ENCODE peak calls at places on chromosome 15, in four cellular contexts. X, J, Q and H are unnamed samples. For H3K9me1, the result is how much of the 10 kb centered on the place peaks cover.

GRCh38 chr15:48520376-48521155 is 124.9 kb downstream of the FBN1 start:
- DNase-seq in X (peak), J (no peak), Q (no peak), H (no peak)

GRCh38 chr15:97683816-97684215 is 276.7 kb upstream of the ARRDC4 start:
- DNase-seq in X (no peak), J (no peak), Q (no peak), H (no peak)

GRCh38 chr15:27459836-27460235 is 488.9 kb downstream of the GABRG3 start:
- DNase-seq in X (no peak), J (no peak), Q (no peak), H (no peak)

GRCh38 chr15:75640483-75641175 is 605 bp upstream of the IMP3 start:
- DNase-seq in X (peak), J (no peak), Q (no peak), H (peak)

GRCh38 chr15:57457726-57458125 is 81.4 kb downstream of the CGNL1 start:
- DNase-seq in X (no peak), J (no peak), Q (no peak), H (no peak)

GRCh38 chr15:40828447-40829036 is at the start of gene PPP1R14D:
- DNase-seq in X (no peak), J (no peak), Q (no peak), H (no peak)

GRCh38 chr15:70956196-70956595 is 63.6 kb downstream of the LRRC49 start:
- DNase-seq in X (no peak), J (no peak), Q (no peak), H (peak)

GRCh38 chr15:97425596-97425995 is 534.9 kb upstream of the ARRDC4 start:
- DNase-seq in X (no peak), J (no peak), Q (no peak), H (no peak)

GRCh38 chr15:30859091-30859874 is 44.4 kb upstream of the FAN1 start:
- DNase-seq in X (peak), J (peak), Q (no peak), H (peak)

GRCh38 chr15:31262901-31263671 is 63.5 kb upstream of the KLF13 start:
- DNase-seq in X (no peak), J (no peak), Q (peak), H (peak)

GRCh38 chr15:65818927-65819562 is 27.0 kb upstream of the DENND4A start:
- DNase-seq in X (peak), J (peak), Q (no peak), H (peak)

GRCh38 chr15:70348581-70349344 is 251.0 kb upstream of the TLE3 start:
- DNase-seq in X (no peak), J (no peak), Q (peak), H (no peak)

GRCh38 chr15:69321041-69321554 is 22.4 kb downstream of the PAQR5 start:
- DNase-seq in X (no peak), J (no peak), Q (no peak), H (peak)

GRCh38 chr15:62153228-62153627 is 11.9 kb downstream of the C2CD4B start:
- DNase-seq in X (no peak), J (no peak), Q (no peak), H (no peak)

GRCh38 chr15:99051308-99051707 is 43.7 kb upstream of the PGPEP1L start:
- DNase-seq in X (no peak), J (no peak), Q (no peak), H (no peak)

DNA sequence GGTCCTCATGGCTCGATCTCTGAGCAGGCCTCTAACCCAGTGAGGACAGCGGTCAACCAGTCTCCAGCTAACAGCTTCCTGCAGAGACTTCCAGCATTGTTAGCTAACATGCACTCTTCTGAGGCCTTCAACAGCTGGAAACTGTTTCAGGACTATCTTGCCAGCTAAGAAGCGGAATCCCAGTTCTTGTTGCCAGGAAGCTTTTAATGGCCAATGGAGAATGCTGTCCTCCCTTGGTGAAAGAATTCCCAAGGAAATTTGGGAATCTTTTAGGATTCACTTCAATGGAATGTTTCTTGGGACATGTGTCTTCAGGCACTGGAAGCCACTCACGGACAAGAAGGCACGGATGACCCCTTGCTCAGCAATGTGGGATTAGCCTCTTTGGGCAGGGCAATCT is 91.7 kb downstream of the CEMIP start:
- DNase-seq in X (no peak), J (no peak), Q (no peak), H (no peak)
- H3K9me1 ChIP-seq in X (under half), J (under half), Q (under half), H (under half)

GRCh38 chr15:59392299-59392698 is 19.6 kb upstream of the MYO1E start:
- DNase-seq in X (no peak), J (no peak), Q (no peak), H (no peak)
- H3K9me1 ChIP-seq in X (under half), J (under half), Q (under half), H (under half)

GRCh38 chr15:101679861-101680260 is 27.7 kb upstream of the TM2D3 start:
- DNase-seq in X (no peak), J (no peak), Q (no peak), H (no peak)

GRCh38 chr15:101684384-101684783 is 32.2 kb upstream of the TM2D3 start:
- DNase-seq in X (no peak), J (no peak), Q (peak), H (peak)

GRCh38 chr15:101689901-101690300 is 34.4 kb downstream of the TARS3 start:
- DNase-seq in X (no peak), J (no peak), Q (no peak), H (peak)

GRCh38 chr15:101684877-101685276 is 32.7 kb upstream of the TM2D3 start:
- DNase-seq in X (no peak), J (no peak), Q (no peak), H (no peak)
- H3K9me1 ChIP-seq in X (under half), J (under half), Q (under half), H (under half)

GRCh38 chr15:84887928-84888327 is 3.5 kb downstream of the SLC28A1 start:
- DNase-seq in X (no peak), J (no peak), Q (no peak), H (no peak)

GRCh38 chr15:84888639-84889038 is 4.2 kb downstream of the SLC28A1 start:
- DNase-seq in X (no peak), J (peak), Q (no peak), H (no peak)

GRCh38 chr15:84883916-84884781 is at the start of gene SLC28A1:
- DNase-seq in X (no peak), J (no peak), Q (no peak), H (no peak)

GRCh38 chr15:84886984-84887299 is 2.5 kb downstream of the SLC28A1 start:
- DNase-seq in X (no peak), J (no peak), Q (no peak), H (no peak)

DNA sequence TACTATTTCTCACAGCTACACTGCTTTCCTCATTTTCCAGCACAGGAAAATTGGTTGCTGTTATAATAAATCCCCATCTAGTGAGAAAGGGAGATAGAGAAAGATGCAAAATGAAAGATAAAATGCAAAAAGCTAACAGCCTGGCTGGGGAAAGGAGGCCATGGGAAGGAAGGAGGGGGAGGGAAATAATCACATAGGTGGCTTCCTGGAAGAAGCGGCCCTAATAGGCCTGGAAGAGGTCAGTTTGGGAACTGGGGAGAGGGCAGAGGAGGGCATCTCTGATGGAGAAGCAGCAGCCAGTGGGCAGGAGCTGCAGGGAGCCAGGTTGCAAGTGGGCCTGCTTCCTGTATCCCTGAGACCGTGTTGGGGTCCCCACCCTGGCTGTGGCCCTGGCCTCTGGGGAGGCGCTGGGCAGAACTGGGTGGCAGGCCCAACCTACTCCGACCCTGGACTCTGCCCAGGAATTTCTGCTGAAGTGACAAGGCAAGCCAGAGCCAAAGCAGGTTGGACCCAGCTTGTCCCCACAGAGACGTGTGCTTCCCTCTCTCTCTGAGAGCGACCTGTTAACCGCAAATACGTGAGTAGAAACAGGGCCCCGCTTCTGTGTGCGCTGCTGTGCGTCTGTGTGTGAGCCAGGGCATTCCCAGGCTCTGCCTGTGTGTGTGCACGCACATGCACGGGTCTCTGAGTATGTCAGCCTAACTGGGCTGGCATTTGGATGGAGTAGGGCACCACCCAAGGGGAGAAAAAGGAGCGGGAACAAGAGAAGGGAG is 1.9 kb downstream of the SLC28A1 start:
- DNase-seq in X (no peak), J (no peak), Q (no peak), H (no peak)
- H3K9me1 ChIP-seq in X (under half), J (under half), Q (under half), H (under half)

DNA sequence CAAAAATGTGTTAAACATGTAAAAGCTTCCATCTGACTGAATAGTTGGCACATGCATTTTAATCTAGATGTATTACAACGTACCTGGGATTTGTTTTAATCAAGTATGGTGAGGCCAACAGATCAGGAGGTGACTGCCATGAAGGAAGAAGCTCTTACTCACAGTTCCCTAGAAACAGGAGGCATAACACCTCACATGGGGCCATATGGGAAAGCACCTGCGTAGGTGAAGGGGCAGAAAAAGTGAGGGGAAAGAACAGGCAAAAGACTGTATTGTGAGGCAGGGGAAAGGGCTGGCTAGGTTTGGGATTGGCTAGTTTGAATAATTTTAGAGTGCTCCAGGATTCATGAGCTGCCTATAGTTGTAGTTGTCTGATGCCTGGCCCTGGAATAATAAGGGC is 9.6 kb downstream of the SQOR start:
- DNase-seq in X (no peak), J (no peak), Q (no peak), H (no peak)
- H3K9me1 ChIP-seq in X (under half), J (under half), Q (under half), H (under half)

GRCh38 chr15:63981596-63982320 is 64.5 kb downstream of the DAPK2 start:
- DNase-seq in X (no peak), J (no peak), Q (peak), H (no peak)
- H3K9me1 ChIP-seq in X (under half), J (under half), Q (under half), H (under half)

DNA sequence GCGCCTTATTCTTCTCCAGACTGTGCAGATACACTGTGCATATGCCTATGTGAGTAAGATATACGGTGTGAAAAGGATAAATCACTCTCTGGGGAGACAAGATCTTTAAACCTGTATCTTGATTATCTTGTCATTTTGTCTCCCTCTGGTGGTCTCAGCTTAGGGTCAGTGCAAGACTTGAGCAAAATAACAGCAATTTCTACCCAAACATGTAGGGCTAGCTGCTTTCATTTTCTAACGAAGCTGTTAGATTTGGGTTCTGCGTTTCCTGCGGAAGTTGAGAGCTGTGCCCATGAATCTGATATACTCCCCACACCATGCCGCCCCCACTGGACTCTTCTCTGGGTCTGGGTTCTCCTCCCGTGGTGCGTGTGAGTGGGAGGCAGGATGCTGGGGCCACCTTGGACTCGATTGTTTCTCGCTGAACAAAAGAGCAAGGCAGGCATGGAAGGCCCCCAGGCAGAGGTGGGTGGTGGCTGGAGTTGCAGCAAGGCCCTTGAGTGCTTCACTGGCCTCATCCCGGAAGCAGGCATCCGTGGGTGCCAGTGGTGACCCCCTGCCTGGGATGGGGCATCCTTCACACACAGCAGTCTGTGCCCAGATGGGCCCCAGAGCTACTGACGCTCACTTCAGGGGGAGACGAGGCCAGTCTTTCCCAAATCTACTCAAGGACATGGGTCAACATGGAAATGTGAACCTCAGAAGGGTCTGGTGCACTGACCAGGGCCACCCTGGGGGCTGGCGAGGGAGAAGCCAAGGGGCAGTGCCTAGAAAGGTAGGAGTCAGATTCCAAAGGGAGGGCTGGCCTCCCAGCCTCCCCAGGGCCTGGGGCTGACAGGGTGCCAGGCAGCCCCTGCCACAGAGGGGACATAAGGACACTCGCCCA is 179.6 kb downstream of the NSMCE3 start:
- DNase-seq in X (no peak), J (no peak), Q (no peak), H (peak)
- H3K9me1 ChIP-seq in X (under half), J (under half), Q (under half), H (under half)